ENCODE peak calls at places on chromosomes 2 and 18, in six cellular contexts. K is CD8-positive, alpha-beta memory T cell; M is heart right ventricle; N is HepG2; S is CD4-positive, CD25-positive, alpha-beta regulatory T cell; V is body of pancreas. J is an unnamed sample. For H3K4me1, the result is how much of the 10 kb centered on the place peaks cover.

GRCh38 chr2:110674620-110675555 is 3.0 kb downstream of the BUB1 start:
- DNase-seq in S (peak), M (no peak), V (peak), N (no peak), K (no peak), J (no peak)

GRCh38 chr2:121017411-121017810 is 267.6 kb downstream of the TFCP2L1 start:
- DNase-seq in N (no peak), S (no peak), M (no peak), V (no peak), K (no peak), J (no peak)

GRCh38 chr2:202335791-202336467 is 40.2 kb upstream of the BMPR2 start:
- DNase-seq in V (no peak), N (no peak), S (no peak), K (no peak), M (no peak), J (no peak)

GRCh38 chr18:22182884-22183610 is 13.7 kb downstream of the GATA6 start:
- DNase-seq in N (no peak), K (no peak), M (no peak), S (no peak), V (no peak), J (no peak)

GRCh38 chr2:235458839-235459273 is 35.0 kb upstream of the AGAP1 start:
- DNase-seq in M (no peak), N (peak), S (no peak), V (peak), K (no peak), J (no peak)

GRCh38 chr2:47016172-47016913 is 100.7 kb upstream of the MCFD2 start:
- DNase-seq in N (no peak), M (no peak), K (no peak), V (peak), S (no peak), J (no peak)

GRCh38 chr18:2083691-2084090 is 487.6 kb downstream of the METTL4 start:
- DNase-seq in V (no peak), K (no peak), M (no peak), N (no peak), S (no peak), J (no peak)

GRCh38 chr2:154960802-154961583 is 262.5 kb downstream of the KCNJ3 start:
- DNase-seq in S (no peak), N (no peak), K (no peak), V (no peak), M (no peak), J (no peak)

GRCh38 chr18:46152436-46152807 is 48.2 kb downstream of the HAUS1 start:
- DNase-seq in S (no peak), V (no peak), K (no peak), N (no peak), M (peak), J (no peak)

GRCh38 chr2:210584834-210585233 is 28.4 kb downstream of the CPS1 start:
- DNase-seq in S (no peak), V (no peak), N (peak), M (no peak), K (no peak), J (no peak)

GRCh38 chr2:65377556-65378307 is 54.7 kb downstream of the SPRED2 start:
- DNase-seq in V (peak), M (no peak), K (no peak), S (no peak), N (no peak), J (no peak)

GRCh38 chr2:239035361-239035814 is 187.5 kb downstream of the TWIST2 start:
- DNase-seq in M (peak), N (no peak), V (peak), S (peak), K (peak), J (peak)

GRCh38 chr18:55300469-55301195 is 287.4 kb downstream of the TCF4 start:
- DNase-seq in M (no peak), S (no peak), K (no peak), V (no peak), N (no peak), J (no peak)

GRCh38 chr2:191115801-191116200 is 35.0 kb downstream of the STAT4 start:
- DNase-seq in M (no peak), K (no peak), S (peak), N (no peak), V (no peak), J (no peak)

GRCh38 chr2:37800176-37800835 is 124.8 kb upstream of the RMDN2 start:
- DNase-seq in V (no peak), K (no peak), N (no peak), M (no peak), S (no peak), J (no peak)
- H3K4me1 ChIP-seq in V (under half), K (under half), N (under half), M (under half), S (under half), J (under half)

GRCh38 chr2:181900007-181900651 is 8.6 kb downstream of the ITPRID2 start:
- DNase-seq in M (no peak), K (no peak), N (peak), V (no peak), S (peak), J (no peak)
- H3K4me1 ChIP-seq in M (under half), K (under half), N (under half), V (half or more), S (under half), J (half or more)

GRCh38 chr18:48165104-48165866 is 234.8 kb upstream of the SMAD2 start:
- DNase-seq in M (no peak), K (no peak), S (no peak), N (peak), V (no peak), J (no peak)
- H3K4me1 ChIP-seq in M (under half), K (under half), S (under half), N (half or more), V (half or more), J (under half)

GRCh38 chr2:72915907-72916742 is 1.2 kb upstream of the EMX1 start:
- DNase-seq in N (peak), K (peak), M (no peak), S (peak), V (peak), J (no peak)
- H3K4me1 ChIP-seq in N (under half), K (under half), M (under half), S (under half), V (half or more), J (under half)